ENCODE peak calls at places on chromosomes 13 and 19, in five cellular contexts. H is psoas muscle, O is brain microvascular endothelial cell, C is Peyer's patch, D is neural progenitor cell. P is an unnamed sample.

GRCh38 chr13:33761744-33762143 is 56.2 kb upstream of the RFC3 start:
- DNase-seq in H (no peak), O (peak; percentile 11), C (no peak), D (peak; percentile 26), P (no peak)

GRCh38 chr19:33401683-33402420 is 28.3 kb downstream of the CEBPG start:
- DNase-seq in H (no peak), O (no peak), C (no peak), D (no peak), P (no peak)

GRCh38 chr13:107480130-107480529 is 735.2 kb downstream of the LIG4 start:
- DNase-seq in H (no peak), O (no peak), C (no peak), D (no peak), P (no peak)

GRCh38 chr13:89943139-89943538 is 1404.3 kb upstream of the MIR17HG start:
- DNase-seq in H (no peak), O (no peak), C (no peak), D (no peak), P (no peak)

GRCh38 chr13:40355126-40355719 is 311.2 kb downstream of the FOXO1 start:
- DNase-seq in H (no peak), O (no peak), C (no peak), D (no peak), P (no peak)

GRCh38 chr13:66424417-66424816 is 805.7 kb downstream of the PCDH9 start:
- DNase-seq in H (no peak), O (no peak), C (no peak), D (no peak), P (no peak)

GRCh38 chr13:40502236-40502635 is 164.2 kb downstream of the FOXO1 start:
- DNase-seq in H (no peak), O (no peak), C (no peak), D (no peak), P (no peak)

GRCh38 chr13:71242191-71242590 is 624.8 kb downstream of the DACH1 start:
- DNase-seq in H (no peak), O (no peak), C (no peak), D (peak; percentile 85), P (no peak)

GRCh38 chr13:107864543-107865460 is 350.5 kb downstream of the LIG4 start:
- DNase-seq in H (no peak), O (peak; percentile 56), C (no peak), D (peak; percentile 90), P (peak; percentile 14)

GRCh38 chr13:44030615-44031014 is 150.9 kb downstream of the LACC1 start:
- DNase-seq in H (peak; percentile 28), O (no peak), C (no peak), D (no peak), P (no peak)

GRCh38 chr19:10751109-10751972 is 33.5 kb downstream of the DNM2 start:
- DNase-seq in H (no peak), O (no peak), C (no peak), D (no peak), P (no peak)

GRCh38 chr19:33273881-33274662 is 28.3 kb downstream of the CEBPA start:
- DNase-seq in H (peak; percentile 58), O (peak; percentile 94), C (no peak), D (no peak), P (no peak)

GRCh38 chr19:4557971-4558941 is 1.2 kb downstream of the SEMA6B start:
- DNase-seq in H (no peak), O (no peak), C (no peak), D (peak; percentile 67), P (no peak)

GRCh38 chr19:17840019-17840418 is 7.8 kb downstream of the JAK3 start:
- DNase-seq in H (no peak), O (no peak), C (no peak), D (no peak), P (no peak)

DNA sequence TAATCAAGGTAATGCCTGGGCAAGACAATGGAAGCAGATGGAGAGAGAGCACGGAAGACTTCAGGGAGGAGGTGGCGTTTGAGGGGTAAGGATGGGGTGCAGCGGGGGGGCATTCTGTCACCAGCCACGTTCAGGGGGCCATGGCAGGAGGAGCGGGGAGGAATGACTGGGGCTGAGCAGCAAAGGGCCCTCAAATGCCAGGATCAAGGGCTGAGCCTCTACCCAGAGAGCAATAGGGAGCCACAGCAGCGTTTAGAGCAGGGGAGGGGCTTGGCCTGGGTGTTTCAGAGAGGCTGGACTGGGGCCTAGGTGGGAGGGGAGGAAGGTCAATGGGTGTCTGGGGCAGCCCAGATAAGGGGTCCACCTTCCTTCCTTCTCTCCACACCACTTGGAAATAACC is 44.3 kb downstream of the CELF5 start:
- DNase-seq in H (no peak), O (no peak), C (no peak), D (no peak), P (no peak)
- H3K27me3 ChIP-seq in H (peaks cover 18% of the 10 kb centered on the region), O (peaks cover 24% of the 10 kb centered on the region), C (no peaks in the 10 kb centered on the region), D (peaks cover 26% of the 10 kb centered on the region), P (no peaks in the 10 kb centered on the region)

GRCh38 chr19:29259153-29259552 is 46.2 kb upstream of the UQCRFS1 start:
- DNase-seq in H (no peak), O (no peak), C (no peak), D (peak; percentile 20), P (no peak)
- TF ChIP-seq CTCF in H (peak; percentile 9), O (peak; percentile 26), C (no peak), D (peak; percentile 39), P (no peak)

GRCh38 chr13:68375004-68375403 is 1144.9 kb upstream of the PCDH9 start:
- DNase-seq in H (no peak), O (no peak), C (no peak), D (no peak), P (no peak)

GRCh38 chr13:68378294-68378693 is 1148.2 kb upstream of the PCDH9 start:
- DNase-seq in H (no peak), O (no peak), C (no peak), D (no peak), P (no peak)

GRCh38 chr13:68380041-68380973 is 1150.2 kb upstream of the PCDH9 start:
- DNase-seq in H (no peak), O (no peak), C (no peak), D (no peak), P (no peak)
- H3K27me3 ChIP-seq in H (no peaks in the 10 kb centered on the region), O (no peaks in the 10 kb centered on the region), C (no peaks in the 10 kb centered on the region), D (no peaks in the 10 kb centered on the region), P (no peaks in the 10 kb centered on the region)

GRCh38 chr13:31050486-31051400 is 111.0 kb downstream of the HSPH1 start:
- DNase-seq in H (no peak), O (no peak), C (no peak), D (peak; percentile 20), P (no peak)
- TF ChIP-seq CTCF in H (no peak), O (peak; percentile 59), C (no peak), D (peak; percentile 38), P (no peak)

DNA sequence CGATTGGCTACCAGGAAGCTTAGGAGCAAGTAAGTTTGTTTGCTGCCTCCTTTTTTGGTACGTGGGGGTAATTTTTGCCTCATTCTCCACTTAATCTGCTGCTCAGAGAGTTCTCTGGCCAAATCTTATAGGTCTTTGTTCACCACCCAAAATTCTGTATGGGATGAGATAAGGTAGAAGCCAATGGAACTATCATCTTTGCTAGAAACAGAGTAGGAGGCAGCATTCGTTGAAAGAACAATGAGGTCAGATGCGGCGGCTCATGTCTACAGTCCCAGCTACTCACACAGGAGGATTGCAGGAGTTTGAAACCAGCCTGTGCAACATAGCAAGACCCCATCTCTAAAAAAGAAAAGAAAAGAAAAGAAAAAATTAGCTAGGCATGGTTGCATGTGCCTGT is 5.0 kb upstream of the DNAAF3 start:
- DNase-seq in H (no peak), O (no peak), C (no peak), D (no peak), P (no peak)
- H3K27me3 ChIP-seq in H (peaks cover 31% of the 10 kb centered on the region), O (no peaks in the 10 kb centered on the region), C (no peaks in the 10 kb centered on the region), D (peaks cover 88% of the 10 kb centered on the region), P (no peaks in the 10 kb centered on the region)

GRCh38 chr19:44585371-44586141 is 27.8 kb upstream of the IGSF23 start:
- DNase-seq in H (no peak), O (peak; percentile 39), C (no peak), D (no peak), P (no peak)
- TF ChIP-seq CTCF in H (no peak), O (peak; percentile 47), C (peak; percentile 32), D (no peak), P (no peak)

GRCh38 chr13:99967498-99967883 is 4.1 kb downstream of the ZIC5 start:
- DNase-seq in H (no peak), O (no peak), C (no peak), D (peak; percentile 18), P (no peak)
- H3K27me3 ChIP-seq in H (peaks cover 42% of the 10 kb centered on the region), O (peaks cover 9% of the 10 kb centered on the region), C (no peaks in the 10 kb centered on the region), D (peaks cover 3% of the 10 kb centered on the region), P (peaks cover 16% of the 10 kb centered on the region)

DNA sequence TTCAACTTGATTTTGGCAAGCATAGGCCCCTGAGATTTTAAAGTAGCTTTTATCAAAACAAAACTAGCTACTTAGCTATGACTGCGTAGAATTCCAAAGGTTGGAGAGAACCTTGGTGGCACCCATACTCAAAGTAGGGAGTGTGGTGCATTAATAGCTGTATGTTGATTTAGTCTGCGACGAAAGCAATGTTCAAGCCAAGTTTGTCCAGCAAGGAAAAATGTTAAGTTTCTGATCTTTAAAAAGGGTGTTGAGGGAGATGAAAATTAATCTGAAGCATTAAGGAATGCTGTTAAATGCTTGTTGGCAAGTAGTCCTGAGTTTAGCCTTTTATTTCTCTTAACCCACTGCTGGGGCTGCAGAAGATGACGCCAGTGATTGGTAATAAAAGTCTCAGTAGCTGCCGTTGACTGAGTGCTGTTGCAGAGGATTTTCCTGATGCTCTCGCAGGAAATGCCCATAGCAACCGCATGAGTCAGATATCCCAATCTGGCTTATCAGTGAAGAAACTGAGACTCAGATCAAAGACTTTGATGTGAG is 75.9 kb upstream of the RNF113B start:
- DNase-seq in H (no peak), O (peak; percentile 91), C (no peak), D (no peak), P (no peak)
- TF ChIP-seq CTCF in H (no peak), O (no peak), C (no peak), D (no peak), P (no peak)

GRCh38 chr13:99414048-99414995 is 87.0 kb upstream of the TM9SF2 start:
- DNase-seq in H (no peak), O (no peak), C (no peak), D (no peak), P (no peak)
- H3K27me3 ChIP-seq in H (peaks cover 6% of the 10 kb centered on the region), O (no peaks in the 10 kb centered on the region), C (no peaks in the 10 kb centered on the region), D (no peaks in the 10 kb centered on the region), P (no peaks in the 10 kb centered on the region)